ENCODE peak calls at places on chromosomes 1 and 21, in six cellular contexts. One of them, this sample, is unnamed. For H3K4me1 and H3K9me3, the result is how much of the 10 kb centered on the place peaks cover.

GRCh38 chr1:44571712-44572571 is 102.3 kb downstream of the TMEM53 start:
- DNase-seq in adrenal gland: no peak
- DNase-seq in SK-N-SH: peak
- DNase-seq in CD8-positive, alpha-beta memory T cell: no peak
- DNase-seq in heart right ventricle: no peak
- DNase-seq in cardiac muscle cell: no peak
- DNase-seq in this sample: peak

GRCh38 chr1:212690816-212691403 is 8.7 kb downstream of the BATF3 start:
- DNase-seq in adrenal gland: no peak
- DNase-seq in SK-N-SH: no peak
- DNase-seq in CD8-positive, alpha-beta memory T cell: no peak
- DNase-seq in heart right ventricle: no peak
- DNase-seq in cardiac muscle cell: no peak
- DNase-seq in this sample: no peak

GRCh38 chr1:211951856-211952255 is 83.5 kb downstream of the INTS7 start:
- DNase-seq in adrenal gland: no peak
- DNase-seq in SK-N-SH: no peak
- DNase-seq in CD8-positive, alpha-beta memory T cell: no peak
- DNase-seq in heart right ventricle: no peak
- DNase-seq in cardiac muscle cell: no peak
- DNase-seq in this sample: peak

GRCh38 chr1:225362805-225363204 is 65.0 kb downstream of the LBR start:
- DNase-seq in adrenal gland: no peak
- DNase-seq in SK-N-SH: no peak
- DNase-seq in CD8-positive, alpha-beta memory T cell: no peak
- DNase-seq in heart right ventricle: no peak
- DNase-seq in cardiac muscle cell: no peak
- DNase-seq in this sample: no peak

GRCh38 chr1:46198026-46198826 is at the start of gene POMGNT1:
- DNase-seq in adrenal gland: peak
- DNase-seq in SK-N-SH: peak
- DNase-seq in CD8-positive, alpha-beta memory T cell: peak
- DNase-seq in heart right ventricle: peak
- DNase-seq in cardiac muscle cell: peak
- DNase-seq in this sample: peak

GRCh38 chr1:21673277-21673780 is 4.2 kb upstream of the RAP1GAP start:
- DNase-seq in adrenal gland: peak
- DNase-seq in SK-N-SH: no peak
- DNase-seq in CD8-positive, alpha-beta memory T cell: no peak
- DNase-seq in heart right ventricle: peak
- DNase-seq in cardiac muscle cell: no peak
- DNase-seq in this sample: no peak

GRCh38 chr1:22643381-22643780 is at the start of gene C1QC:
- DNase-seq in adrenal gland: peak
- DNase-seq in SK-N-SH: no peak
- DNase-seq in CD8-positive, alpha-beta memory T cell: no peak
- DNase-seq in heart right ventricle: peak
- DNase-seq in cardiac muscle cell: no peak
- DNase-seq in this sample: no peak

GRCh38 chr1:36703526-36704208 is 221.0 kb upstream of the CSF3R start:
- DNase-seq in adrenal gland: peak
- DNase-seq in SK-N-SH: peak
- DNase-seq in CD8-positive, alpha-beta memory T cell: peak
- DNase-seq in heart right ventricle: peak
- DNase-seq in cardiac muscle cell: peak
- DNase-seq in this sample: peak

GRCh38 chr1:55217226-55217996 is 2.2 kb upstream of the USP24 start:
- DNase-seq in adrenal gland: no peak
- DNase-seq in SK-N-SH: no peak
- DNase-seq in CD8-positive, alpha-beta memory T cell: no peak
- DNase-seq in heart right ventricle: no peak
- DNase-seq in cardiac muscle cell: no peak
- DNase-seq in this sample: peak

GRCh38 chr1:150272379-150272840 is at the start of gene C1orf54:
- DNase-seq in adrenal gland: no peak
- DNase-seq in SK-N-SH: no peak
- DNase-seq in CD8-positive, alpha-beta memory T cell: no peak
- DNase-seq in heart right ventricle: peak
- DNase-seq in cardiac muscle cell: peak
- DNase-seq in this sample: no peak

GRCh38 chr21:39504230-39504629 is 52.5 kb downstream of the SH3BGR start:
- DNase-seq in adrenal gland: no peak
- DNase-seq in SK-N-SH: no peak
- DNase-seq in CD8-positive, alpha-beta memory T cell: no peak
- DNase-seq in heart right ventricle: no peak
- DNase-seq in cardiac muscle cell: no peak
- DNase-seq in this sample: no peak

GRCh38 chr1:220879090-220879508 is at the start of gene HLX:
- DNase-seq in adrenal gland: peak
- DNase-seq in SK-N-SH: peak
- DNase-seq in CD8-positive, alpha-beta memory T cell: no peak
- DNase-seq in heart right ventricle: peak
- DNase-seq in cardiac muscle cell: peak
- DNase-seq in this sample: peak

GRCh38 chr1:47761974-47762373 is 235.2 kb downstream of the TRABD2B start:
- DNase-seq in adrenal gland: no peak
- DNase-seq in SK-N-SH: no peak
- DNase-seq in CD8-positive, alpha-beta memory T cell: no peak
- DNase-seq in heart right ventricle: no peak
- DNase-seq in cardiac muscle cell: no peak
- DNase-seq in this sample: no peak

GRCh38 chr1:47764461-47765046 is 232.6 kb downstream of the TRABD2B start:
- DNase-seq in adrenal gland: no peak
- DNase-seq in SK-N-SH: no peak
- DNase-seq in CD8-positive, alpha-beta memory T cell: no peak
- DNase-seq in heart right ventricle: no peak
- DNase-seq in cardiac muscle cell: no peak
- DNase-seq in this sample: no peak

GRCh38 chr1:47765236-47765635 is 231.9 kb downstream of the TRABD2B start:
- DNase-seq in adrenal gland: no peak
- DNase-seq in SK-N-SH: no peak
- DNase-seq in CD8-positive, alpha-beta memory T cell: no peak
- DNase-seq in heart right ventricle: peak
- DNase-seq in cardiac muscle cell: no peak
- DNase-seq in this sample: no peak

GRCh38 chr1:47761201-47761930 is 235.8 kb downstream of the TRABD2B start:
- DNase-seq in adrenal gland: no peak
- DNase-seq in SK-N-SH: no peak
- DNase-seq in CD8-positive, alpha-beta memory T cell: no peak
- DNase-seq in heart right ventricle: no peak
- DNase-seq in cardiac muscle cell: no peak
- DNase-seq in this sample: no peak

GRCh38 chr1:47763456-47764171 is 233.6 kb downstream of the TRABD2B start:
- DNase-seq in adrenal gland: no peak
- DNase-seq in SK-N-SH: no peak
- DNase-seq in CD8-positive, alpha-beta memory T cell: no peak
- DNase-seq in heart right ventricle: no peak
- DNase-seq in cardiac muscle cell: no peak
- DNase-seq in this sample: no peak
- H3K4me1 ChIP-seq in adrenal gland: under half
- H3K4me1 ChIP-seq in SK-N-SH: under half
- H3K4me1 ChIP-seq in CD8-positive, alpha-beta memory T cell: under half
- H3K4me1 ChIP-seq in heart right ventricle: under half
- H3K4me1 ChIP-seq in cardiac muscle cell: under half
- H3K4me1 ChIP-seq in this sample: under half

GRCh38 chr1:5010236-5010635 is 355.8 kb downstream of the AJAP1 start:
- DNase-seq in adrenal gland: no peak
- DNase-seq in SK-N-SH: no peak
- DNase-seq in CD8-positive, alpha-beta memory T cell: no peak
- DNase-seq in heart right ventricle: no peak
- DNase-seq in cardiac muscle cell: no peak
- DNase-seq in this sample: no peak

GRCh38 chr1:5005171-5005570 is 350.8 kb downstream of the AJAP1 start:
- DNase-seq in adrenal gland: no peak
- DNase-seq in SK-N-SH: no peak
- DNase-seq in CD8-positive, alpha-beta memory T cell: no peak
- DNase-seq in heart right ventricle: no peak
- DNase-seq in cardiac muscle cell: no peak
- DNase-seq in this sample: no peak

GRCh38 chr1:5010656-5011055 is 356.2 kb downstream of the AJAP1 start:
- DNase-seq in adrenal gland: no peak
- DNase-seq in SK-N-SH: no peak
- DNase-seq in CD8-positive, alpha-beta memory T cell: no peak
- DNase-seq in heart right ventricle: no peak
- DNase-seq in cardiac muscle cell: no peak
- DNase-seq in this sample: no peak

DNA sequence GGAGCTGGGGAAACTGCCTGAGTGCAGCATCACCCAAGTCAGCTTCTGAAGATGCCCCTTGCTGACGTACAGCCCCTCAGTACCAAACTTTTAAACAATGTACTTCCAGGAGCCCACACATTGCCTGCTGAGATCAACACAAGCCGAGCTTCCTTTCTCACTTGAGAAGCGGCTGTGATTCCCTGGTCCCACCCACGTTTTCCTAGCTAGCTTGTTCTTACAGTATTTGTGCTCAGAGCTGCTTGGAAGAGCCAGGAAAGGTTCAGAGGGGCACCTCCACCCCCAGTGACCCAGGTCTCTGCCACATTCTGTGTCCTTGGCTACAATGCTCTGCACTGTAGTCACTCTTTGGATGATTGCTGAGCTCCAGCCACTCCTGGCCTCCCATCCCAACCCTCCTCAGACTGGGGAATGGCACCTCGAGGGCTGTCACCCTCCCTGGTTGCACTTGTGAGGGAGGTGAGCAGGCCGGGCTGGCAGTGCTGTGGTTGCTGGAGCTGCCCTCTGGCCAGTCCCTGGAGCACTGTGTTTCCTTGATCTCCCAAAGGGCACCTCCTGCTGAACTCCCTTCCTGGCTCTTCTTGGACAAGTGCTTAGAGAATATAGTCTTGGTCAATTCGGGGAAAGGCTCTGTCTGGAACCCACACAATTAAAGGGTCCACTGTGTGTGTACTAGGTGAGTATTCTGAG is 355.1 kb downstream of the AJAP1 start:
- DNase-seq in adrenal gland: no peak
- DNase-seq in SK-N-SH: no peak
- DNase-seq in CD8-positive, alpha-beta memory T cell: no peak
- DNase-seq in heart right ventricle: no peak
- DNase-seq in cardiac muscle cell: no peak
- DNase-seq in this sample: no peak
- H3K9me3 ChIP-seq in adrenal gland: under half
- H3K9me3 ChIP-seq in SK-N-SH: under half
- H3K9me3 ChIP-seq in CD8-positive, alpha-beta memory T cell: under half
- H3K9me3 ChIP-seq in heart right ventricle: under half
- H3K9me3 ChIP-seq in cardiac muscle cell: under half
- H3K9me3 ChIP-seq in this sample: under half

GRCh38 chr1:6538958-6539357 is 15.4 kb downstream of the NOL9 start:
- DNase-seq in adrenal gland: no peak
- DNase-seq in SK-N-SH: no peak
- DNase-seq in CD8-positive, alpha-beta memory T cell: no peak
- DNase-seq in heart right ventricle: no peak
- DNase-seq in cardiac muscle cell: no peak
- DNase-seq in this sample: no peak

GRCh38 chr1:6530504-6531160 is 23.7 kb downstream of the NOL9 start:
- DNase-seq in adrenal gland: no peak
- DNase-seq in SK-N-SH: no peak
- DNase-seq in CD8-positive, alpha-beta memory T cell: no peak
- DNase-seq in heart right ventricle: no peak
- DNase-seq in cardiac muscle cell: no peak
- DNase-seq in this sample: no peak

GRCh38 chr1:6536291-6536690 is 18.0 kb downstream of the NOL9 start:
- DNase-seq in adrenal gland: no peak
- DNase-seq in SK-N-SH: no peak
- DNase-seq in CD8-positive, alpha-beta memory T cell: no peak
- DNase-seq in heart right ventricle: no peak
- DNase-seq in cardiac muscle cell: no peak
- DNase-seq in this sample: no peak

GRCh38 chr1:6535214-6535613 is 19.1 kb downstream of the NOL9 start:
- DNase-seq in adrenal gland: no peak
- DNase-seq in SK-N-SH: no peak
- DNase-seq in CD8-positive, alpha-beta memory T cell: no peak
- DNase-seq in heart right ventricle: no peak
- DNase-seq in cardiac muscle cell: no peak
- DNase-seq in this sample: no peak

DNA sequence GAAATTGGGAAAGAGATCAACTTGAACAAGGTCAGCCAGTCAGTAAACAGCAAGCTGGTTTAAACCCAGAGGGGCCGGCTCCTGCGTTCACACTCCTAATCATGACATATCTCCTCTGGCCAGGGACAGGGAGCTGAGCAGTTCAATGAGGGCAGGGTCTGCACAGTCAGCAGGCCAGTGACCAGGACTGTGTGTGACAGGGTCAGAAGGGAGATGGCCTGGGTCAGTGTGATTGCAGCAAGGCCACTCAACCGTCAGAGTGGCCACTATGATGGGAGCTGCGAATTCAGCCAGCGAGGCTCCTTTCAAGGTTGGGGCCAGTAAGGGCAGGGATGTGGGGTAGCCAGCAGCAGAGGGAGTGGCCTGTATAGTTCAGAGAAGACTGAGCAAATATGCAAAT is 20.1 kb downstream of the NOL9 start:
- DNase-seq in adrenal gland: peak
- DNase-seq in SK-N-SH: no peak
- DNase-seq in CD8-positive, alpha-beta memory T cell: no peak
- DNase-seq in heart right ventricle: no peak
- DNase-seq in cardiac muscle cell: no peak
- DNase-seq in this sample: no peak
- H3K4me1 ChIP-seq in adrenal gland: under half
- H3K4me1 ChIP-seq in SK-N-SH: under half
- H3K4me1 ChIP-seq in CD8-positive, alpha-beta memory T cell: under half
- H3K4me1 ChIP-seq in heart right ventricle: under half
- H3K4me1 ChIP-seq in cardiac muscle cell: under half
- H3K4me1 ChIP-seq in this sample: under half

GRCh38 chr1:4697801-4698200 is 43.4 kb downstream of the AJAP1 start:
- DNase-seq in adrenal gland: no peak
- DNase-seq in SK-N-SH: no peak
- DNase-seq in CD8-positive, alpha-beta memory T cell: no peak
- DNase-seq in heart right ventricle: no peak
- DNase-seq in cardiac muscle cell: no peak
- DNase-seq in this sample: no peak

GRCh38 chr1:4699724-4700301 is 45.4 kb downstream of the AJAP1 start:
- DNase-seq in adrenal gland: no peak
- DNase-seq in SK-N-SH: no peak
- DNase-seq in CD8-positive, alpha-beta memory T cell: no peak
- DNase-seq in heart right ventricle: no peak
- DNase-seq in cardiac muscle cell: no peak
- DNase-seq in this sample: no peak

GRCh38 chr1:4696753-4697152 is 42.3 kb downstream of the AJAP1 start:
- DNase-seq in adrenal gland: no peak
- DNase-seq in SK-N-SH: no peak
- DNase-seq in CD8-positive, alpha-beta memory T cell: no peak
- DNase-seq in heart right ventricle: no peak
- DNase-seq in cardiac muscle cell: no peak
- DNase-seq in this sample: no peak

GRCh38 chr1:4700801-4701200 is 46.4 kb downstream of the AJAP1 start:
- DNase-seq in adrenal gland: no peak
- DNase-seq in SK-N-SH: no peak
- DNase-seq in CD8-positive, alpha-beta memory T cell: no peak
- DNase-seq in heart right ventricle: no peak
- DNase-seq in cardiac muscle cell: no peak
- DNase-seq in this sample: no peak

DNA sequence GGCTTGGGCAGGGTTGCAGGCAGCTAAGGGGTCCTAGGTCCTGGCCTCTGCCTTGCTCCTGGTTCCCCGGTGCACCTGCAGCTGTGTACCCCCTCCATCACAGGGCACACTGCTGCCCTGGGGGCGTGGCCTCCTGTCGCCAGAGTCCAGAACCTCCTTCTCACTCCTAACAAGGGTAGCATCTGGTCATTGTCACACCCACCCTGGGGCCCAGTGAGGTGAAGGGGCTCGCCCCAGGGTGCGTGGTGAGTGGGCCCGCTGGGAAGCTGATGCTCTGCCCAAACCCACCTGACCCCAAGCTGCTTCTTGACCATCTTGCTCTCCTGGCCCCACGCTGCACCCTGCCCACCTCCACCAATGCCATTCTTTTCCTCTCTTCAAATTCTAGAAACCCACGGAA is 44.5 kb downstream of the AJAP1 start:
- DNase-seq in adrenal gland: no peak
- DNase-seq in SK-N-SH: no peak
- DNase-seq in CD8-positive, alpha-beta memory T cell: no peak
- DNase-seq in heart right ventricle: no peak
- DNase-seq in cardiac muscle cell: no peak
- DNase-seq in this sample: no peak
- H3K9me3 ChIP-seq in adrenal gland: under half
- H3K9me3 ChIP-seq in SK-N-SH: under half
- H3K9me3 ChIP-seq in CD8-positive, alpha-beta memory T cell: under half
- H3K9me3 ChIP-seq in heart right ventricle: under half
- H3K9me3 ChIP-seq in cardiac muscle cell: under half
- H3K9me3 ChIP-seq in this sample: under half

This sample was measured in small intestine.